ENCODE peak calls at places on chromosomes 7 and 10, in seven cellular contexts. One of them, this sample, is unnamed.

GRCh38 chr10:43041422-43042342 is 35.2 kb upstream of the RET start:
- DNase-seq in kidney: peak; percentile 44
- DNase-seq in heart right ventricle: no peak
- DNase-seq in AG04450: no peak
- DNase-seq in GM20000: no peak
- DNase-seq in A673: no peak
- DNase-seq in fibroblast of the aortic adventitia: no peak
- DNase-seq in this sample: no peak

GRCh38 chr10:92387289-92387940 is 96.4 kb downstream of the MARCHF5 start:
- DNase-seq in heart right ventricle: no peak
- DNase-seq in AG04450: peak; percentile 16
- DNase-seq in GM20000: peak; percentile 46
- DNase-seq in kidney: no peak
- DNase-seq in fibroblast of the aortic adventitia: peak; percentile 64
- DNase-seq in A673: peak; percentile 88
- DNase-seq in this sample: no peak

GRCh38 chr10:27153855-27154198 is 357 bp downstream of the YME1L1 start:
- DNase-seq in A673: peak; percentile 25
- DNase-seq in fibroblast of the aortic adventitia: peak; percentile 25
- DNase-seq in AG04450: no peak
- DNase-seq in kidney: no peak
- DNase-seq in GM20000: no peak
- DNase-seq in heart right ventricle: no peak
- DNase-seq in this sample: no peak

GRCh38 chr10:72567884-72568283 is 58.0 kb downstream of the MICU1 start:
- DNase-seq in kidney: no peak
- DNase-seq in heart right ventricle: no peak
- DNase-seq in A673: peak; percentile 43
- DNase-seq in fibroblast of the aortic adventitia: no peak
- DNase-seq in AG04450: no peak
- DNase-seq in GM20000: peak; percentile 17
- DNase-seq in this sample: no peak

GRCh38 chr7:360454-361100 is 70.6 kb downstream of the FOXL3 start:
- DNase-seq in heart right ventricle: peak; percentile 6
- DNase-seq in A673: no peak
- DNase-seq in fibroblast of the aortic adventitia: no peak
- DNase-seq in AG04450: no peak
- DNase-seq in GM20000: no peak
- DNase-seq in kidney: peak; percentile 64
- DNase-seq in this sample: no peak

GRCh38 chr10:14560274-14560673 is 214.4 kb downstream of the FAM107B start:
- DNase-seq in AG04450: no peak
- DNase-seq in kidney: no peak
- DNase-seq in A673: peak; percentile 77
- DNase-seq in heart right ventricle: no peak
- DNase-seq in fibroblast of the aortic adventitia: peak; percentile 51
- DNase-seq in GM20000: no peak
- DNase-seq in this sample: no peak

GRCh38 chr7:149304006-149304405 is 42.0 kb downstream of the ZNF783 start:
- DNase-seq in GM20000: no peak
- DNase-seq in heart right ventricle: no peak
- DNase-seq in fibroblast of the aortic adventitia: no peak
- DNase-seq in A673: no peak
- DNase-seq in kidney: no peak
- DNase-seq in AG04450: no peak
- DNase-seq in this sample: no peak

GRCh38 chr7:155261031-155261985 is 36.4 kb upstream of the INSIG1 start:
- DNase-seq in heart right ventricle: no peak
- DNase-seq in GM20000: no peak
- DNase-seq in fibroblast of the aortic adventitia: no peak
- DNase-seq in AG04450: no peak
- DNase-seq in kidney: no peak
- DNase-seq in A673: no peak
- DNase-seq in this sample: no peak

GRCh38 chr7:83689855-83690254 is 40.9 kb upstream of the SEMA3E start:
- DNase-seq in fibroblast of the aortic adventitia: no peak
- DNase-seq in GM20000: no peak
- DNase-seq in kidney: no peak
- DNase-seq in AG04450: no peak
- DNase-seq in heart right ventricle: no peak
- DNase-seq in A673: no peak
- DNase-seq in this sample: no peak

GRCh38 chr7:17183630-17184328 is 114.7 kb upstream of the AHR start:
- DNase-seq in A673: peak; percentile 76
- DNase-seq in heart right ventricle: no peak
- DNase-seq in kidney: no peak
- DNase-seq in GM20000: no peak
- DNase-seq in AG04450: no peak
- DNase-seq in fibroblast of the aortic adventitia: peak; percentile 75
- DNase-seq in this sample: no peak

GRCh38 chr7:67564978-67565377 is 568.3 kb downstream of the TYW1 start:
- DNase-seq in fibroblast of the aortic adventitia: no peak
- DNase-seq in heart right ventricle: no peak
- DNase-seq in kidney: no peak
- DNase-seq in GM20000: no peak
- DNase-seq in A673: no peak
- DNase-seq in AG04450: no peak
- DNase-seq in this sample: no peak

GRCh38 chr7:28266377-28266776 is 85.8 kb upstream of the JAZF1 start:
- DNase-seq in kidney: no peak
- DNase-seq in GM20000: no peak
- DNase-seq in A673: no peak
- DNase-seq in AG04450: no peak
- DNase-seq in fibroblast of the aortic adventitia: no peak
- DNase-seq in heart right ventricle: no peak
- DNase-seq in this sample: no peak

GRCh38 chr10:57145548-57145947 is 784.5 kb upstream of the ZWINT start:
- DNase-seq in AG04450: no peak
- DNase-seq in heart right ventricle: no peak
- DNase-seq in A673: no peak
- DNase-seq in fibroblast of the aortic adventitia: no peak
- DNase-seq in GM20000: peak; percentile 3
- DNase-seq in kidney: no peak
- DNase-seq in this sample: no peak

GRCh38 chr7:151452680-151453325 is 12.9 kb upstream of the CRYGN start:
- DNase-seq in kidney: no peak
- DNase-seq in heart right ventricle: no peak
- DNase-seq in GM20000: no peak
- DNase-seq in AG04450: no peak
- DNase-seq in fibroblast of the aortic adventitia: no peak
- DNase-seq in A673: no peak
- DNase-seq in this sample: no peak

GRCh38 chr7:80362677-80363076 is 149.2 kb downstream of the GNAT3 start:
- DNase-seq in GM20000: no peak
- DNase-seq in AG04450: no peak
- DNase-seq in kidney: no peak
- DNase-seq in fibroblast of the aortic adventitia: no peak
- DNase-seq in A673: no peak
- DNase-seq in heart right ventricle: no peak
- DNase-seq in this sample: no peak

GRCh38 chr10:114252097-114252496 is 13.0 kb downstream of the VWA2 start:
- DNase-seq in heart right ventricle: no peak
- DNase-seq in fibroblast of the aortic adventitia: no peak
- DNase-seq in GM20000: no peak
- DNase-seq in A673: no peak
- DNase-seq in AG04450: no peak
- DNase-seq in kidney: no peak
- DNase-seq in this sample: no peak

GRCh38 chr10:115659616-115660015 is 566.5 kb downstream of the ATRNL1 start:
- DNase-seq in fibroblast of the aortic adventitia: no peak
- DNase-seq in GM20000: no peak
- DNase-seq in A673: no peak
- DNase-seq in kidney: no peak
- DNase-seq in AG04450: no peak
- DNase-seq in heart right ventricle: no peak
- DNase-seq in this sample: no peak

GRCh38 chr7:152735443-152736004 is 24.0 kb upstream of the ACTR3B start:
- DNase-seq in heart right ventricle: no peak
- DNase-seq in kidney: no peak
- DNase-seq in GM20000: no peak
- DNase-seq in fibroblast of the aortic adventitia: no peak
- DNase-seq in AG04450: no peak
- DNase-seq in A673: peak; percentile 73
- DNase-seq in this sample: no peak

GRCh38 chr7:117279931-117280525 is 42.8 kb downstream of the WNT2 start:
- DNase-seq in kidney: peak; percentile 70
- DNase-seq in GM20000: no peak
- DNase-seq in A673: no peak
- DNase-seq in fibroblast of the aortic adventitia: no peak
- DNase-seq in heart right ventricle: no peak
- DNase-seq in AG04450: no peak
- DNase-seq in this sample: no peak

GRCh38 chr7:17041324-17041723 is 159.5 kb upstream of the AGR3 start:
- DNase-seq in fibroblast of the aortic adventitia: peak; percentile 95
- DNase-seq in kidney: no peak
- DNase-seq in GM20000: no peak
- DNase-seq in heart right ventricle: no peak
- DNase-seq in A673: peak; percentile 97
- DNase-seq in AG04450: peak; percentile 65
- DNase-seq in this sample: no peak

GRCh38 chr7:1461640-1462375 is 2.5 kb upstream of the MICALL2 start:
- DNase-seq in heart right ventricle: no peak
- DNase-seq in kidney: no peak
- DNase-seq in A673: no peak
- DNase-seq in GM20000: no peak
- DNase-seq in AG04450: no peak
- DNase-seq in fibroblast of the aortic adventitia: no peak
- DNase-seq in this sample: no peak

DNA sequence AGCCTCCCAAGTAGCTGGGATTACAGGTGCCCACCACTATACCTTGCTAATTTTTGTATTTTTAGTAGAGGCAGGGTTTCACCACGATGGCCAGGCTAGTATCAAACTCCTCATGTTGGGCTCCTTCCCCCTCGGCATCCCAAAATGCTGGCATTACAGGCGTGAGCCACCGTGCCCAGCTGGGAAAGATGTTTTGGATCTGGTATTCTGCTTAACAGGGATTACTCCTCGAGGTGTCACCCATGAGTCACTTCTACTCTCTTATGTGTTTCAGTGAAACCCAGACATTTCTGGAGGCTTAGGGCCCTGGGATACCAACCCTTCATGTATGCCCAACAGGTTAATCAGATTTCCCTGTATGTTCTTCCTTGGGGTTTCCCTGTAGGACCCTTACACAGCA is 11.8 kb upstream of the OPN4 start:
- DNase-seq in GM20000: no peak
- DNase-seq in A673: peak; percentile 54
- DNase-seq in fibroblast of the aortic adventitia: peak; percentile 47
- DNase-seq in heart right ventricle: no peak
- DNase-seq in kidney: no peak
- DNase-seq in AG04450: no peak
- DNase-seq in this sample: no peak
- TF ChIP-seq CTCF in GM20000: no peak
- TF ChIP-seq CTCF in A673: no peak
- TF ChIP-seq CTCF in fibroblast of the aortic adventitia: no peak
- TF ChIP-seq CTCF in heart right ventricle: peak; percentile 36
- TF ChIP-seq CTCF in kidney: no peak
- TF ChIP-seq CTCF in AG04450: no peak
- TF ChIP-seq CTCF in this sample: no peak

DNA sequence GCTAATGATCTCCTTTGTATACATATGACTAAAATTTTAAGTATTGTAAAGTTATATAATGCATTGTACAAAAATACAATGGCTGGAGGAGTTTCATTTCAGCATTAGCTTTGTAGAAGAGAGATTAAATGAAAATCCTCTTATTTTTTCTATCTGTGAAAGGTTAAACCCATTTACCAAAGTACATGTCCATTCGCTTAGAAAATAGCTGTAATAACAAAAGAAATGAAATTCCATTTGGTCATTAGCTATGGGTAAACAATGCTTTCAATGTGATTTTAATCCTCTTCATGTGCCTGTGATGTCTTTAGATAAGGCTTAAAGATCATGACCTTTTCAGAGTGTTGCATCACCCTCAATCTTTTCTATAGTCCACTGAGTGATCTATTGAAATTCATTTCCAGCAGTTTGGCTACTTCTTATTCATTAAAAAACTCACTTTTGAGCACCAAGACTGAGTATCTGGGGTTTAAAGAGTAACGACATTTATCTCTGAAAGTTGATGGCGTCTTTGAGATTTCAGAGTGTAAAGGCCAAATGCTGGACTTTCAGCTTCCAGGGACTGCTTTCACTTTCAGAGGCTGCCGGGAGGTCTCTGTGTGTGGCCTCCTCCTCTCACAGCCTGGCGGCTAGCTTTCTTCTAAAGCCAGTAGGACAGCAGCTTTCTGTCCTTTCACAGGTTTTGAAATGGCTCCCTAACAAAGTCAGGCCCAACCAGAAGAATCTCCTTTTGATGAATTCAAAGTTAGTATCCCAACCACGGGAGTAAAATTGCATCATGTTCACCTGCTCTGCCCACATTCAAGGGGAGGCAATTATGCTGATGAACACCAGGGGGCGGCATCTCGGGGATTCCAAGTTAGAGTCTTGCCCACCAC is 701.4 kb upstream of the COBL start:
- DNase-seq in GM20000: peak; percentile 5
- DNase-seq in fibroblast of the aortic adventitia: no peak
- DNase-seq in AG04450: no peak
- DNase-seq in kidney: no peak
- DNase-seq in heart right ventricle: no peak
- DNase-seq in A673: peak; percentile 1
- DNase-seq in this sample: no peak
- TF ChIP-seq CTCF in GM20000: peak; percentile 3
- TF ChIP-seq CTCF in fibroblast of the aortic adventitia: no peak
- TF ChIP-seq CTCF in AG04450: no peak
- TF ChIP-seq CTCF in kidney: no peak
- TF ChIP-seq CTCF in heart right ventricle: peak; percentile 16
- TF ChIP-seq CTCF in A673: peak; percentile 30
- TF ChIP-seq CTCF in this sample: no peak

GRCh38 chr7:33108591-33108930 is 643 bp downstream of the RP9 start:
- DNase-seq in GM20000: peak; percentile 27
- DNase-seq in fibroblast of the aortic adventitia: no peak
- DNase-seq in heart right ventricle: no peak
- DNase-seq in kidney: no peak
- DNase-seq in A673: no peak
- DNase-seq in AG04450: no peak
- DNase-seq in this sample: no peak
- TF ChIP-seq CTCF in GM20000: no peak
- TF ChIP-seq CTCF in fibroblast of the aortic adventitia: no peak
- TF ChIP-seq CTCF in heart right ventricle: no peak
- TF ChIP-seq CTCF in kidney: no peak
- TF ChIP-seq CTCF in A673: no peak
- TF ChIP-seq CTCF in AG04450: peak; percentile 11
- TF ChIP-seq CTCF in this sample: no peak

GRCh38 chr10:67818323-67818722 is 19.7 kb downstream of the DNAJC12 start:
- DNase-seq in heart right ventricle: no peak
- DNase-seq in A673: peak; percentile 82
- DNase-seq in fibroblast of the aortic adventitia: no peak
- DNase-seq in kidney: no peak
- DNase-seq in AG04450: no peak
- DNase-seq in GM20000: no peak
- DNase-seq in this sample: no peak
- TF ChIP-seq CTCF in heart right ventricle: no peak
- TF ChIP-seq CTCF in A673: no peak
- TF ChIP-seq CTCF in fibroblast of the aortic adventitia: no peak
- TF ChIP-seq CTCF in kidney: no peak
- TF ChIP-seq CTCF in AG04450: no peak
- TF ChIP-seq CTCF in GM20000: no peak
- TF ChIP-seq CTCF in this sample: no peak